ENCODE peak calls at places on chromosomes 3 and 15, in five cellular contexts. B is PC-3, O is neural progenitor cell, I is GM23248, D is PC-9. S is an unnamed sample.
A peak's percentile ranks its signal among the peaks of the same experiment; 100 is the strongest.

GRCh38 chr3:42906085-42906904 is at the start of gene ZNF662:
- DNase-seq in O (no peak), I (peak; percentile 65), D (peak; percentile 43), B (no peak), S (peak; percentile 27)

GRCh38 chr15:59401810-59402569 is 29.3 kb upstream of the MYO1E start:
- DNase-seq in D (no peak), B (no peak), O (no peak), I (no peak), S (peak; percentile 40)

GRCh38 chr15:74136584-74137543 is 6.5 kb downstream of the ISLR2 start:
- DNase-seq in D (no peak), O (no peak), I (peak; percentile 31), B (no peak), S (peak; percentile 38)

GRCh38 chr15:90004252-90004651 is 3.1 kb downstream of the ZNF710 start:
- DNase-seq in O (peak; percentile 58), D (no peak), I (peak; percentile 71), B (no peak), S (no peak)

GRCh38 chr15:52566889-52567288 is 1.9 kb downstream of the ARPP19 start:
- DNase-seq in B (no peak), I (no peak), O (no peak), D (no peak), S (no peak)

GRCh38 chr3:42635111-42635510 is 18.4 kb upstream of the ZBTB47 start:
- DNase-seq in I (peak; percentile 55), B (peak; percentile 54), O (no peak), D (no peak), S (peak; percentile 28)

GRCh38 chr3:26346497-26346896 is 276.1 kb upstream of the LRRC3B start:
- DNase-seq in B (no peak), I (no peak), D (no peak), O (no peak), S (no peak)

GRCh38 chr15:55222588-55222987 is 25.8 kb upstream of the RSL24D1 start:
- DNase-seq in B (no peak), O (no peak), I (no peak), D (no peak), S (no peak)

GRCh38 chr3:141401584-141402475 is 33.5 kb downstream of the ZBTB38 start:
- DNase-seq in B (peak; percentile 22), D (peak; percentile 31), O (peak; percentile 73), I (peak; percentile 73), S (peak; percentile 76)

GRCh38 chr15:99986297-99987118 is 253.3 kb upstream of the LYSMD4 start:
- DNase-seq in D (no peak), B (no peak), O (no peak), I (no peak), S (no peak)

GRCh38 chr3:187951452-187952190 is 202.3 kb upstream of the LPP start:
- DNase-seq in D (no peak), O (no peak), I (peak; percentile 8), B (no peak), S (no peak)

GRCh38 chr3:187955076-187955952 is 198.6 kb upstream of the LPP start:
- DNase-seq in B (peak; percentile 58), D (peak; percentile 53), O (no peak), I (peak; percentile 90), S (no peak)

GRCh38 chr3:187954486-187955075 is 199.4 kb upstream of the LPP start:
- DNase-seq in B (no peak), D (no peak), O (no peak), I (peak; percentile 92), S (no peak)

GRCh38 chr3:187950671-187951070 is 203.3 kb upstream of the LPP start:
- DNase-seq in I (no peak), B (no peak), D (no peak), O (no peak), S (no peak)

GRCh38 chr3:187952849-187953248 is 201.1 kb upstream of the LPP start:
- DNase-seq in O (no peak), I (peak; percentile 8), B (peak; percentile 25), D (peak; percentile 30), S (no peak)
- H3F3A ChIP-seq in O (no peaks in the 10 kb centered on the region), I (peaks cover 25% of the 10 kb centered on the region), B (no peaks in the 10 kb centered on the region), D (peaks cover 45% of the 10 kb centered on the region), S (no peaks in the 10 kb centered on the region)

GRCh38 chr3:52689151-52689550 is 3.3 kb downstream of the GNL3 start:
- DNase-seq in D (no peak), I (no peak), O (no peak), B (no peak), S (no peak)

GRCh38 chr3:52690560-52690959 is 4.7 kb downstream of the GNL3 start:
- DNase-seq in I (no peak), O (no peak), D (no peak), B (no peak), S (no peak)

GRCh38 chr3:52685705-52686691 is at the start of the genes GNL3 and PBRM1:
- DNase-seq in B (peak; percentile 98), D (peak; percentile 91), I (peak; percentile 99), O (peak; percentile 98), S (peak; percentile 96)

GRCh38 chr3:52685285-52685704 is 418 bp downstream of the PBRM1 start:
- DNase-seq in I (peak; percentile 91), D (peak; percentile 83), O (peak; percentile 92), B (peak; percentile 83), S (peak; percentile 87)

GRCh38 chr3:52688266-52688665 is 2.4 kb downstream of the GNL3 start:
- DNase-seq in D (no peak), O (no peak), B (peak; percentile 51), I (no peak), S (no peak)
- H3F3A ChIP-seq in D (peaks cover 70% of the 10 kb centered on the region), O (peaks cover 62% of the 10 kb centered on the region), B (peaks cover 3% of the 10 kb centered on the region), I (peaks cover 57% of the 10 kb centered on the region), S (peaks cover 54% of the 10 kb centered on the region)

DNA sequence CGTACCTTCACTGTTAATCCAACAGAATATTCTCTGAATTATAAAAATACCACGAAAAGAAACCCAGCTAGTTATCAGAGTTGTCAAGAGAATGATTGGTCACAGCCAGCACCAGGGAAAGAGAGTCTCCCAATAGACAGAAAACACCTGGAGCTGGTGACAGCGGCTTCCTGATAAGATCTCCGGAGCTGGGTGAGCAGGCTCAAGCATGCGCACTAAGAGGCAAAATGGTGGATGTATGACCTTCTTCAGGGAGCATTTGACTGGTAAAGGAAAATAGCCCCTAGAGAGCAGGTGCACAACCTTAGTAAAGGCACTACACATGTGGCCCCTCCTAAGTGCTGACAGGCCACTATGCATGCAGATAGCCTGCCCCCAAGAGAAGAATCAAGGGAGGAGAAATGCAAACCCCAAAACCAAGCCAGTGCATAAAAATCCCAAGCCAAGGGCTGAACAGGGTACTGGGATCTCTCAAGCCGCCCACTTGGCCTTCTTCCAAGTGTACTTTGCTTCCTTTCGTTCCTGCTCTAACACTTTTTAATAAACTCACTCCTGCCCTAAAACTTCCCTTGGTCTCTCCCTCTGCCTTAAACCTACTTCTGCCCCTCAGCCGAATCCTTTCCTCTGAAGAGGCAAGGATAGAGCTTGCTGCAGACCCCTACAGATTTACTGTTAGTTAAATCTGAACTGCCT is 93.2 kb downstream of the UACA start:
- DNase-seq in I (no peak), O (no peak), B (no peak), D (no peak), S (no peak)
- H3F3A ChIP-seq in I (peaks cover 30% of the 10 kb centered on the region), O (no peaks in the 10 kb centered on the region), B (no peaks in the 10 kb centered on the region), D (no peaks in the 10 kb centered on the region), S (no peaks in the 10 kb centered on the region)

GRCh38 chr3:185912929-185913901 is 24.6 kb downstream of the TRA2B start:
- DNase-seq in O (no peak), B (peak; percentile 18), I (no peak), D (no peak), S (no peak)
- H3F3A ChIP-seq in O (peaks cover 75% of the 10 kb centered on the region), B (peaks cover 34% of the 10 kb centered on the region), I (peaks cover 80% of the 10 kb centered on the region), D (peaks cover 94% of the 10 kb centered on the region), S (peaks cover 46% of the 10 kb centered on the region)

GRCh38 chr3:172097585-172097984 is 58.2 kb downstream of the FNDC3B start:
- DNase-seq in D (no peak), B (no peak), I (no peak), O (no peak), S (no peak)
- H3F3A ChIP-seq in D (peaks cover 87% of the 10 kb centered on the region), B (no peaks in the 10 kb centered on the region), I (peaks cover 68% of the 10 kb centered on the region), O (no peaks in the 10 kb centered on the region), S (no peaks in the 10 kb centered on the region)

GRCh38 chr3:69866988-69867720 is 127.9 kb downstream of the MITF start:
- DNase-seq in B (peak; percentile 45), D (no peak), I (peak; percentile 44), O (no peak), S (no peak)

GRCh38 chr3:69864141-69864540 is 124.9 kb downstream of the MITF start:
- DNase-seq in B (peak; percentile 66), I (no peak), O (no peak), D (no peak), S (no peak)

GRCh38 chr3:69861556-69861955 is 122.3 kb downstream of the MITF start:
- DNase-seq in D (no peak), I (no peak), O (no peak), B (no peak), S (no peak)

GRCh38 chr3:69865920-69866679 is 126.8 kb downstream of the MITF start:
- DNase-seq in O (peak; percentile 10), D (peak; percentile 58), B (no peak), I (no peak), S (peak; percentile 16)

DNA sequence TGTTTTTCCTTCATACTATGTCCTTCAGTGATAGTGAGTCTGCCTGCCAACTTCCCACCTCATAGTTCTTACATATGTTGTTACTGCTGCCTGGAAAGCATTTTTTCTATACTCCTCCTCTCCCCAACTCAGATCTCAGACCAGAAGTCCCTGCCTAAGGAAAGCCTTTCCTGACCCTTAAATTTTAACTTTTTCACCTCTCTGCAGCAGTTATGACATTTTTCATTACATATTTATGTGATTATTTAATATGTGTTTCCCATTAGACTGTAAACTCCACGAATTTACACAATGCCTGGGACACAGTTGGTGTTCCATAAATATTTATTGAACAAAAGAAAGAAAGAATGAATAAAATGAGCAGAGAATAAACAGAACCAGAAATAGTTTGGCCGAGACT is 125.5 kb downstream of the MITF start:
- DNase-seq in I (no peak), D (no peak), B (no peak), O (no peak), S (no peak)
- H3F3A ChIP-seq in I (no peaks in the 10 kb centered on the region), D (peaks cover 17% of the 10 kb centered on the region), B (no peaks in the 10 kb centered on the region), O (no peaks in the 10 kb centered on the region), S (no peaks in the 10 kb centered on the region)

GRCh38 chr15:88636654-88637053 is 2.2 kb upstream of the ISG20 start:
- DNase-seq in I (no peak), B (no peak), D (no peak), O (no peak), S (no peak)
- H3F3A ChIP-seq in I (peaks cover 42% of the 10 kb centered on the region), B (no peaks in the 10 kb centered on the region), D (peaks cover 17% of the 10 kb centered on the region), O (peaks cover 44% of the 10 kb centered on the region), S (peaks cover 36% of the 10 kb centered on the region)

GRCh38 chr15:39269821-39270220 is 311.1 kb upstream of the THBS1 start:
- DNase-seq in B (no peak), I (no peak), D (no peak), O (no peak), S (no peak)

GRCh38 chr15:39269352-39269751 is 311.5 kb upstream of the THBS1 start:
- DNase-seq in I (no peak), B (no peak), D (no peak), O (no peak), S (no peak)

GRCh38 chr15:39265261-39265660 is 315.6 kb upstream of the THBS1 start:
- DNase-seq in B (no peak), O (no peak), D (no peak), I (no peak), S (no peak)

GRCh38 chr15:39267685-39268084 is 313.2 kb upstream of the THBS1 start:
- DNase-seq in I (no peak), O (no peak), D (no peak), B (no peak), S (no peak)

GRCh38 chr15:39266882-39267281 is 314.0 kb upstream of the THBS1 start:
- DNase-seq in D (no peak), O (no peak), B (peak; percentile 33), I (no peak), S (no peak)
- H3F3A ChIP-seq in D (no peaks in the 10 kb centered on the region), O (no peaks in the 10 kb centered on the region), B (no peaks in the 10 kb centered on the region), I (peaks cover 79% of the 10 kb centered on the region), S (no peaks in the 10 kb centered on the region)